ENCODE peak calls at places on chromosomes 7 and 10, in eight cellular contexts. One of them, this sample, is unnamed.

GRCh38 chr7:41979834-41980307 is 257.1 kb downstream of the GLI3 start:
- DNase-seq in HS-5: no peak
- DNase-seq in fibroblast of the aortic adventitia: peak; percentile 82
- DNase-seq in germinal center: peak; percentile 60
- DNase-seq in NCI-H1105: no peak
- DNase-seq in cardiac muscle cell: peak; percentile 87
- DNase-seq in upper lobe of right lung: no peak
- DNase-seq in T-helper 2 cell: no peak
- DNase-seq in this sample: no peak

GRCh38 chr7:132618956-132619305 is 42.7 kb upstream of the PLXNA4 start:
- DNase-seq in cardiac muscle cell: peak; percentile 66
- DNase-seq in fibroblast of the aortic adventitia: peak; percentile 27
- DNase-seq in T-helper 2 cell: no peak
- DNase-seq in HS-5: no peak
- DNase-seq in upper lobe of right lung: no peak
- DNase-seq in NCI-H1105: no peak
- DNase-seq in germinal center: no peak
- DNase-seq in this sample: no peak

GRCh38 chr10:91597397-91597881 is 35.4 kb downstream of the PPP1R3C start:
- DNase-seq in T-helper 2 cell: no peak
- DNase-seq in germinal center: no peak
- DNase-seq in cardiac muscle cell: peak; percentile 70
- DNase-seq in fibroblast of the aortic adventitia: peak; percentile 60
- DNase-seq in upper lobe of right lung: no peak
- DNase-seq in NCI-H1105: peak; percentile 61
- DNase-seq in HS-5: no peak
- DNase-seq in this sample: no peak

GRCh38 chr10:35783305-35783838 is 141.3 kb upstream of the FZD8 start:
- DNase-seq in HS-5: no peak
- DNase-seq in NCI-H1105: no peak
- DNase-seq in fibroblast of the aortic adventitia: peak; percentile 20
- DNase-seq in T-helper 2 cell: no peak
- DNase-seq in upper lobe of right lung: no peak
- DNase-seq in germinal center: no peak
- DNase-seq in cardiac muscle cell: no peak
- DNase-seq in this sample: no peak

GRCh38 chr7:47588704-47589225 is 6.9 kb upstream of the TNS3 start:
- DNase-seq in NCI-H1105: no peak
- DNase-seq in germinal center: no peak
- DNase-seq in cardiac muscle cell: no peak
- DNase-seq in HS-5: no peak
- DNase-seq in T-helper 2 cell: no peak
- DNase-seq in fibroblast of the aortic adventitia: no peak
- DNase-seq in upper lobe of right lung: no peak
- DNase-seq in this sample: no peak

GRCh38 chr7:106736508-106737201 is 75.7 kb upstream of the CCDC71L start:
- DNase-seq in fibroblast of the aortic adventitia: peak; percentile 91
- DNase-seq in germinal center: peak; percentile 59
- DNase-seq in NCI-H1105: peak; percentile 13
- DNase-seq in upper lobe of right lung: no peak
- DNase-seq in T-helper 2 cell: no peak
- DNase-seq in cardiac muscle cell: peak; percentile 92
- DNase-seq in HS-5: peak; percentile 19
- DNase-seq in this sample: peak; percentile 65

GRCh38 chr7:2560175-2560695 is 1.5 kb downstream of the IQCE start:
- DNase-seq in HS-5: peak; percentile 9
- DNase-seq in germinal center: no peak
- DNase-seq in cardiac muscle cell: no peak
- DNase-seq in T-helper 2 cell: no peak
- DNase-seq in fibroblast of the aortic adventitia: peak; percentile 26
- DNase-seq in NCI-H1105: no peak
- DNase-seq in upper lobe of right lung: peak; percentile 46
- DNase-seq in this sample: no peak

GRCh38 chr10:104622598-104623209 is 18.4 kb upstream of the SORCS3 start:
- DNase-seq in fibroblast of the aortic adventitia: no peak
- DNase-seq in HS-5: no peak
- DNase-seq in germinal center: no peak
- DNase-seq in upper lobe of right lung: no peak
- DNase-seq in cardiac muscle cell: no peak
- DNase-seq in NCI-H1105: no peak
- DNase-seq in T-helper 2 cell: no peak
- DNase-seq in this sample: no peak

GRCh38 chr7:35035511-35035921 is 1.8 kb downstream of the DPY19L1 start:
- DNase-seq in upper lobe of right lung: no peak
- DNase-seq in T-helper 2 cell: no peak
- DNase-seq in HS-5: peak; percentile 19
- DNase-seq in cardiac muscle cell: peak; percentile 35
- DNase-seq in NCI-H1105: no peak
- DNase-seq in germinal center: no peak
- DNase-seq in fibroblast of the aortic adventitia: peak; percentile 29
- DNase-seq in this sample: peak; percentile 64

GRCh38 chr10:77504870-77505257 is 132.7 kb downstream of the KCNMA1 start:
- DNase-seq in NCI-H1105: no peak
- DNase-seq in fibroblast of the aortic adventitia: no peak
- DNase-seq in T-helper 2 cell: no peak
- DNase-seq in cardiac muscle cell: no peak
- DNase-seq in upper lobe of right lung: no peak
- DNase-seq in germinal center: no peak
- DNase-seq in HS-5: peak; percentile 75
- DNase-seq in this sample: no peak

GRCh38 chr7:139588632-139589031 is 65.1 kb downstream of the CLEC2L start:
- DNase-seq in T-helper 2 cell: no peak
- DNase-seq in cardiac muscle cell: peak; percentile 94
- DNase-seq in fibroblast of the aortic adventitia: peak; percentile 51
- DNase-seq in germinal center: no peak
- DNase-seq in HS-5: no peak
- DNase-seq in NCI-H1105: no peak
- DNase-seq in upper lobe of right lung: no peak
- DNase-seq in this sample: no peak

GRCh38 chr7:22651534-22652243 is 75.3 kb upstream of the IL6 start:
- DNase-seq in fibroblast of the aortic adventitia: peak; percentile 77
- DNase-seq in germinal center: no peak
- DNase-seq in HS-5: peak; percentile 95
- DNase-seq in NCI-H1105: no peak
- DNase-seq in cardiac muscle cell: peak; percentile 72
- DNase-seq in T-helper 2 cell: no peak
- DNase-seq in upper lobe of right lung: no peak
- DNase-seq in this sample: no peak

GRCh38 chr7:7707756-7708310 is 10.6 kb downstream of the RPA3 start:
- DNase-seq in NCI-H1105: no peak
- DNase-seq in fibroblast of the aortic adventitia: peak; percentile 34
- DNase-seq in upper lobe of right lung: no peak
- DNase-seq in T-helper 2 cell: no peak
- DNase-seq in HS-5: no peak
- DNase-seq in germinal center: no peak
- DNase-seq in cardiac muscle cell: peak; percentile 13
- DNase-seq in this sample: no peak

GRCh38 chr7:139936760-139937310 is 107.8 kb downstream of the TBXAS1 start:
- DNase-seq in germinal center: no peak
- DNase-seq in T-helper 2 cell: no peak
- DNase-seq in fibroblast of the aortic adventitia: peak; percentile 93
- DNase-seq in NCI-H1105: no peak
- DNase-seq in upper lobe of right lung: no peak
- DNase-seq in HS-5: no peak
- DNase-seq in cardiac muscle cell: peak; percentile 96
- DNase-seq in this sample: no peak

GRCh38 chr10:99535764-99536399 is 3.1 kb downstream of the NKX2-3 start:
- DNase-seq in NCI-H1105: no peak
- DNase-seq in HS-5: no peak
- DNase-seq in cardiac muscle cell: no peak
- DNase-seq in T-helper 2 cell: no peak
- DNase-seq in germinal center: no peak
- DNase-seq in fibroblast of the aortic adventitia: no peak
- DNase-seq in upper lobe of right lung: no peak
- DNase-seq in this sample: no peak

GRCh38 chr7:111012799-111013675 is 77.9 kb upstream of the LRRN3 start:
- DNase-seq in germinal center: peak; percentile 1
- DNase-seq in fibroblast of the aortic adventitia: no peak
- DNase-seq in NCI-H1105: no peak
- DNase-seq in T-helper 2 cell: no peak
- DNase-seq in cardiac muscle cell: no peak
- DNase-seq in HS-5: no peak
- DNase-seq in upper lobe of right lung: no peak
- DNase-seq in this sample: peak; percentile 67

GRCh38 chr7:5635461-5636445 is 145.7 kb downstream of the RNF216 start:
- DNase-seq in NCI-H1105: peak; percentile 44
- DNase-seq in upper lobe of right lung: peak; percentile 28
- DNase-seq in germinal center: no peak
- DNase-seq in cardiac muscle cell: peak; percentile 21
- DNase-seq in HS-5: no peak
- DNase-seq in T-helper 2 cell: no peak
- DNase-seq in fibroblast of the aortic adventitia: peak; percentile 44
- DNase-seq in this sample: no peak

GRCh38 chr10:6912424-6912823 is 332.3 kb upstream of the PRKCQ start:
- DNase-seq in upper lobe of right lung: no peak
- DNase-seq in T-helper 2 cell: no peak
- DNase-seq in cardiac muscle cell: peak; percentile 64
- DNase-seq in germinal center: no peak
- DNase-seq in NCI-H1105: no peak
- DNase-seq in fibroblast of the aortic adventitia: peak; percentile 89
- DNase-seq in HS-5: no peak
- DNase-seq in this sample: no peak

GRCh38 chr10:24916365-24916764 is 36.0 kb downstream of the PRTFDC1 start:
- DNase-seq in cardiac muscle cell: no peak
- DNase-seq in NCI-H1105: no peak
- DNase-seq in fibroblast of the aortic adventitia: no peak
- DNase-seq in HS-5: no peak
- DNase-seq in T-helper 2 cell: no peak
- DNase-seq in upper lobe of right lung: no peak
- DNase-seq in germinal center: no peak
- DNase-seq in this sample: no peak

GRCh38 chr10:48450233-48450810 is 143.8 kb downstream of the MAPK8 start:
- DNase-seq in fibroblast of the aortic adventitia: no peak
- DNase-seq in T-helper 2 cell: no peak
- DNase-seq in NCI-H1105: no peak
- DNase-seq in cardiac muscle cell: no peak
- DNase-seq in HS-5: no peak
- DNase-seq in upper lobe of right lung: peak; percentile 62
- DNase-seq in germinal center: no peak
- DNase-seq in this sample: no peak

GRCh38 chr10:1134156-1134555 is 78.0 kb downstream of the WDR37 start:
- DNase-seq in upper lobe of right lung: no peak
- DNase-seq in fibroblast of the aortic adventitia: no peak
- DNase-seq in cardiac muscle cell: no peak
- DNase-seq in NCI-H1105: no peak
- DNase-seq in T-helper 2 cell: no peak
- DNase-seq in germinal center: no peak
- DNase-seq in HS-5: no peak
- DNase-seq in this sample: no peak

GRCh38 chr10:71079761-71080380 is 132.5 kb upstream of the UNC5B start:
- DNase-seq in cardiac muscle cell: no peak
- DNase-seq in HS-5: no peak
- DNase-seq in germinal center: no peak
- DNase-seq in fibroblast of the aortic adventitia: no peak
- DNase-seq in T-helper 2 cell: no peak
- DNase-seq in NCI-H1105: no peak
- DNase-seq in upper lobe of right lung: peak; percentile 58
- DNase-seq in this sample: no peak

GRCh38 chr10:73529089-73529832 is 33.4 kb upstream of the PPP3CB start:
- DNase-seq in cardiac muscle cell: peak; percentile 87
- DNase-seq in HS-5: peak; percentile 26
- DNase-seq in T-helper 2 cell: no peak
- DNase-seq in upper lobe of right lung: no peak
- DNase-seq in fibroblast of the aortic adventitia: peak; percentile 82
- DNase-seq in germinal center: peak; percentile 71
- DNase-seq in NCI-H1105: peak; percentile 58
- DNase-seq in this sample: peak; percentile 59

GRCh38 chr10:29866356-29866755 is 193.0 kb downstream of the JCAD start:
- DNase-seq in T-helper 2 cell: no peak
- DNase-seq in germinal center: no peak
- DNase-seq in NCI-H1105: no peak
- DNase-seq in upper lobe of right lung: no peak
- DNase-seq in cardiac muscle cell: no peak
- DNase-seq in fibroblast of the aortic adventitia: no peak
- DNase-seq in HS-5: no peak
- DNase-seq in this sample: no peak

GRCh38 chr10:133199488-133199885 is 30.5 kb upstream of the UTF1 start:
- DNase-seq in upper lobe of right lung: no peak
- DNase-seq in T-helper 2 cell: no peak
- DNase-seq in fibroblast of the aortic adventitia: no peak
- DNase-seq in NCI-H1105: no peak
- DNase-seq in cardiac muscle cell: no peak
- DNase-seq in HS-5: no peak
- DNase-seq in germinal center: no peak
- DNase-seq in this sample: no peak

GRCh38 chr10:97494863-97495506 is 3.2 kb downstream of the MMS19 start:
- DNase-seq in HS-5: no peak
- DNase-seq in cardiac muscle cell: peak; percentile 75
- DNase-seq in T-helper 2 cell: no peak
- DNase-seq in NCI-H1105: no peak
- DNase-seq in fibroblast of the aortic adventitia: peak; percentile 63
- DNase-seq in upper lobe of right lung: no peak
- DNase-seq in germinal center: no peak
- DNase-seq in this sample: no peak